ENCODE peak calls at places on chromosomes 13 and 19, in seven cellular contexts. K is neuronal stem cell, D is H1, Z is IMR-90, R is H9, S is trophoblast cell, L is mesenchymal stem cell. W is an unnamed sample.

GRCh38 chr19:35869327-35870123 is 1.2 kb downstream of the APLP1 start:
- DNase-seq in K (peak; percentile 97), D (peak; percentile 94), Z (peak; percentile 61), R (peak; percentile 97), S (peak; percentile 94), L (peak; percentile 77), W (peak; percentile 96)

GRCh38 chr19:40803857-40804782 is 5.1 kb downstream of the EGLN2 start:
- DNase-seq in K (no peak), D (no peak), Z (no peak), R (peak; percentile 71), S (no peak), L (no peak), W (peak; percentile 64)

GRCh38 chr19:11130824-11131455 is 24.6 kb downstream of the SPC24 start:
- DNase-seq in K (no peak), D (peak; percentile 91), Z (peak; percentile 73), R (peak; percentile 84), S (peak; percentile 84), L (peak; percentile 79), W (peak; percentile 94)

GRCh38 chr13:61685683-61686013 is 270.0 kb upstream of the PCDH20 start:
- DNase-seq in K (peak; percentile 20), D (no peak), Z (no peak), R (peak; percentile 63), S (no peak), L (no peak), W (peak; percentile 81)

GRCh38 chr19:49857061-49857833 is 6.3 kb downstream of the PTOV1 start:
- DNase-seq in K (no peak), D (no peak), Z (no peak), R (peak; percentile 48), S (no peak), L (no peak), W (no peak)

GRCh38 chr19:51370230-51370629 is 1.4 kb upstream of the CLDND2 start:
- DNase-seq in K (no peak), D (no peak), Z (no peak), R (no peak), S (no peak), L (no peak), W (no peak)

GRCh38 chr13:77406644-77407440 is 79.9 kb upstream of the MYCBP2 start:
- DNase-seq in K (no peak), D (no peak), Z (no peak), R (no peak), S (no peak), L (no peak), W (no peak)

GRCh38 chr13:69910800-69911199 is 196.8 kb upstream of the ATXN8OS start:
- DNase-seq in K (no peak), D (no peak), Z (no peak), R (no peak), S (no peak), L (no peak), W (no peak)

GRCh38 chr13:113630804-113631203 is 27.2 kb downstream of the ATP4B start:
- DNase-seq in K (no peak), D (no peak), Z (no peak), R (no peak), S (no peak), L (no peak), W (no peak)

GRCh38 chr13:100536643-100537180 is 51.9 kb downstream of the GGACT start:
- DNase-seq in K (no peak), D (peak; percentile 38), Z (no peak), R (no peak), S (no peak), L (no peak), W (no peak)

GRCh38 chr13:79451500-79451962 is 29.4 kb upstream of the NDFIP2 start:
- DNase-seq in K (no peak), D (no peak), Z (peak; percentile 92), R (peak; percentile 42), S (peak; percentile 82), L (peak; percentile 96), W (peak; percentile 83)

GRCh38 chr19:11942843-11943108 is 17.9 kb downstream of the ZNF700 start:
- DNase-seq in K (no peak), D (no peak), Z (no peak), R (no peak), S (no peak), L (no peak), W (peak; percentile 29)

GRCh38 chr13:39490136-39490535 is 112.9 kb downstream of the LHFPL6 start:
- DNase-seq in K (peak; percentile 52), D (no peak), Z (no peak), R (peak; percentile 34), S (peak; percentile 68), L (no peak), W (peak; percentile 98)

GRCh38 chr19:41223431-41224234 is 4.6 kb downstream of the AXL start:
- DNase-seq in K (peak; percentile 80), D (peak; percentile 67), Z (peak; percentile 96), R (peak; percentile 85), S (no peak), L (peak; percentile 87), W (peak; percentile 96)

GRCh38 chr13:32234914-32235313 is 80.2 kb downstream of the ZAR1L start:
- DNase-seq in K (no peak), D (no peak), Z (no peak), R (no peak), S (no peak), L (no peak), W (no peak)

GRCh38 chr13:33140161-33140560 is 123.9 kb downstream of the KL start:
- DNase-seq in K (no peak), D (no peak), Z (peak; percentile 35), R (no peak), S (no peak), L (no peak), W (no peak)

GRCh38 chr13:28637714-28638355 is 21.1 kb upstream of the POMP start:
- DNase-seq in K (no peak), D (no peak), Z (no peak), R (no peak), S (no peak), L (peak; percentile 40), W (no peak)

GRCh38 chr19:5103061-5103701 is 134.3 kb downstream of the KDM4B start:
- DNase-seq in K (no peak), D (no peak), Z (peak; percentile 12), R (no peak), S (no peak), L (no peak), W (no peak)

GRCh38 chr19:43148233-43148632 is 38.1 kb downstream of the PSG5 start:
- DNase-seq in K (no peak), D (no peak), Z (peak; percentile 93), R (no peak), S (peak; percentile 48), L (no peak), W (no peak)

DNA sequence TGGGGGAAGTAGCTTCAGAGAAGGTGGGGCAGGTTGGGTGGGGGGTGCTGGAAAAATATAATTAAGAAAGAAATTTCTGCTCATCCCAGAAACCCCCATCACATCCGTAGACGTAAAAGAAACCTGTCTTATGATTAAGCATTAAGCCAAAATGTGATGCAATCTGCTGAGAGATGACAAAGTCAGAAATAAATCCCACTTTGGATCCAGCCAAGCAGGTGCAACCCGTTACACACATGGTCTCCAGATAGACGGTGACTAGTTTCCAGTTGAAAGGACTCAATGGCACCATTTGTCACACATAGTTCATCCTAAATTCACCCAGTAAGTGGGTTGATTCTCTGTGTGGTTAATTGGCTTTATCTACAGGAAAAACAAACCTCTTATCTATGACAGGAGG is 34.1 kb downstream of the PSG5 start:
- DNase-seq in K (no peak), D (no peak), Z (peak; percentile 41), R (no peak), S (peak; percentile 71), L (no peak), W (no peak)
- H3K27ac ChIP-seq in K (no peak overlapping the region), D (no peak overlapping the region), Z (no peak overlapping the region), R (no peak overlapping the region), S (no peak overlapping the region), L (no peak overlapping the region), W (no peak overlapping the region)

GRCh38 chr13:56670563-56670962 is 470.2 kb upstream of the PRR20A start:
- DNase-seq in K (no peak), D (no peak), Z (no peak), R (no peak), S (no peak), L (no peak), W (peak; percentile 5)
- H2BK5ac ChIP-seq in K (no peak overlapping the region), D (no peak overlapping the region), Z (no peak overlapping the region), R (no peak overlapping the region), S (no peak overlapping the region), L (no peak overlapping the region), W (no peak overlapping the region)

GRCh38 chr19:719081-719512 is 10.4 kb downstream of the PALM start:
- DNase-seq in K (no peak), D (peak; percentile 60), Z (no peak), R (no peak), S (no peak), L (no peak), W (no peak)

GRCh38 chr19:711224-711623 is 2.5 kb downstream of the PALM start:
- DNase-seq in K (no peak), D (no peak), Z (no peak), R (no peak), S (no peak), L (no peak), W (peak; percentile 45)

GRCh38 chr19:718251-719024 is 9.7 kb downstream of the PALM start:
- DNase-seq in K (no peak), D (peak; percentile 60), Z (no peak), R (no peak), S (peak; percentile 25), L (no peak), W (no peak)

GRCh38 chr19:719636-720377 is 11.1 kb downstream of the PALM start:
- DNase-seq in K (no peak), D (peak; percentile 59), Z (no peak), R (no peak), S (no peak), L (no peak), W (no peak)

DNA sequence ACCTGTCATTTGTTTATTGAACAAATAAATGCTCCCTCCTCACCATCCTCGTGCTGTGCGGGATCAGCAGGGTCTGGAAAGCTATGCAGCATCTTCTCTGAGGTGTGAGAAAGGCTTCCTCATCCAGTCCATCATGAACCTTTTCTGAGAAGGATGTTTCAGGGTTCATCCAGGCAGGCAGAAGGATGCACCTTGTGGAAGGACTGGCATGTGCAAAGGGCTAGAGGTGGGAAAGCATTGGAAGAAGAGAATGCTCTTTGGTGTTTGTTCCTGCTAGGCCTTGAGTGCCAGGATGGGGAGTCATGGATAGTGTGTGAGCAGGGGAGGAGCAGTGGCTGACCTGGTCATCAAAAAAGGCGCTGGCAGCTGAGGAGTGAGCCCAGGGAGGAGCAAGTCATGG is 6.6 kb downstream of the PALM start:
- DNase-seq in K (no peak), D (no peak), Z (no peak), R (no peak), S (no peak), L (no peak), W (no peak)
- H3K27ac ChIP-seq in K (no peak overlapping the region), D (no peak overlapping the region), Z (no peak overlapping the region), R (no peak overlapping the region), S (no peak overlapping the region), L (no peak overlapping the region), W (no peak overlapping the region)

DNA sequence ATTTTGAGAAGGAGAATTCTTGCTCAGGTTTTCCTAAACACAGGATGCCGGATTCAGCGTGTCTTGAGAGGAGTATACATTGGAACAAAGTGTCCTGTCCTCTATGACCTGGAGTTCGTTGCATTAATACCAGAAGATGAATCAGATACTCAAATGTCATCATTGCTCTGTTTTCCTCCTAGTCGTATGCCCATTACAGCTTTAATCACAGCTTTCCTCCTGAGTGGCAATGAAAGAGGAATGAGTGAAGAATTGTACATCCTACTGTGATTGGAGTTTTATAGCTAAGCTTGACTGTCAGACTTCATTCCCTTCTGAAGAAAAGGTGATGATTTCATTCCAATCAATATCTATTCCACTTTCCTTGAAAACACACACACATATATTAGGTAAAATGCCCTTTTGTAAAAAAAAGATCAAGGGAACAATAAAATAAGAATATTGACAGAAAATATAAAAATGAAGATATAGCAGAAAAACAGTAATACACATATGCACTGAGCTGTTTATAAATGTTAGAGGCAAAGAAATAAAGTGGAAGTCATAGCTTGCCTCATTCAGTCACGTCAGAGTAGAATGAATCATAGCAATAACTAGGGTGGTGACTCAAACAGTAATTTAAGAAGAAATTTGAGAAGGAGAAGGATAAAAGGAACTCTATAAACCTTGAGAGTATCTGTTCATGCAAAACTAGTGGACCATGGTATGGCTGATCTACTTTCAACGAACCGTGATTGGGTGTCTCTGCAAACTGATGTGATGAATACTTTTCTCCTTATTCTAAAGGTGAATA is 501.5 kb downstream of the SUCLA2 start:
- DNase-seq in K (no peak), D (no peak), Z (peak; percentile 95), R (no peak), S (peak; percentile 52), L (peak; percentile 88), W (no peak)
- H2BK5ac ChIP-seq in K (no peak overlapping the region), D (no peak overlapping the region), Z (peak overlapping the region; percentile 99), R (no peak overlapping the region), S (no peak overlapping the region), L (no peak overlapping the region), W (no peak overlapping the region)

W was measured in mesendoderm.